ENCODE peak calls at places on chromosomes 3 and 15, in ten cellular contexts. Y is esophagus squamous epithelium; M is CD4-positive, CD25-positive, alpha-beta regulatory T cell; G is fibroblast of pulmonary artery; K is dorsolateral prefrontal cortex; Z is fibroblast of mammary gland; X is kidney; E is small intestine; U is breast epithelium; J is cardiac fibroblast. O is an unnamed sample.

GRCh38 chr3:189652042-189652441 is 20.9 kb downstream of the TP63 start:
- DNase-seq in Y (no peak), M (no peak), G (peak; percentile 45), K (no peak), Z (peak; percentile 35), X (no peak), E (no peak), U (no peak), J (peak; percentile 51), O (peak; percentile 14)

GRCh38 chr3:196339493-196340254 is 1.5 kb upstream of the TM4SF19 start:
- DNase-seq in Y (no peak), M (no peak), G (peak; percentile 62), K (no peak), Z (peak; percentile 90), X (no peak), E (no peak), U (no peak), J (peak; percentile 75), O (peak; percentile 53)

GRCh38 chr15:79130535-79131130 is 40.1 kb upstream of the RASGRF1 start:
- DNase-seq in Y (no peak), M (no peak), G (no peak), K (no peak), Z (no peak), X (no peak), E (no peak), U (no peak), J (no peak), O (no peak)

GRCh38 chr3:157103280-157103679 is 56.7 kb downstream of the CCNL1 start:
- DNase-seq in Y (no peak), M (peak; percentile 14), G (no peak), K (no peak), Z (no peak), X (no peak), E (no peak), U (no peak), J (no peak), O (no peak)

GRCh38 chr15:90062729-90063684 is 39.3 kb downstream of the IDH2 start:
- DNase-seq in Y (no peak), M (no peak), G (no peak), K (no peak), Z (no peak), X (peak; percentile 77), E (no peak), U (peak; percentile 39), J (no peak), O (no peak)

GRCh38 chr3:15936347-15936746 is 138.6 kb upstream of the ANKRD28 start:
- DNase-seq in Y (no peak), M (no peak), G (no peak), K (no peak), Z (peak; percentile 80), X (no peak), E (no peak), U (no peak), J (no peak), O (peak; percentile 68)

GRCh38 chr15:55277116-55277564 is 12.5 kb downstream of the RAB27A start:
- DNase-seq in Y (no peak), M (peak; percentile 59), G (peak; percentile 33), K (no peak), Z (peak; percentile 41), X (no peak), E (no peak), U (no peak), J (no peak), O (no peak)

GRCh38 chr15:68930268-68931022 is at the start of gene SPESP1:
- DNase-seq in Y (no peak), M (peak; percentile 6), G (peak; percentile 62), K (no peak), Z (peak; percentile 56), X (peak; percentile 90), E (peak; percentile 11), U (peak; percentile 44), J (peak; percentile 49), O (peak; percentile 72)

GRCh38 chr15:74129411-74130088 is 836 bp upstream of the ISLR2 start:
- DNase-seq in Y (no peak), M (no peak), G (no peak), K (no peak), Z (no peak), X (no peak), E (no peak), U (no peak), J (no peak), O (no peak)

GRCh38 chr15:74131618-74132191 is 1.3 kb downstream of the ISLR2 start:
- DNase-seq in Y (no peak), M (no peak), G (no peak), K (no peak), Z (no peak), X (no peak), E (no peak), U (no peak), J (no peak), O (no peak)

GRCh38 chr15:74132681-74133070 is 2.3 kb downstream of the ISLR2 start:
- DNase-seq in Y (no peak), M (no peak), G (no peak), K (no peak), Z (no peak), X (no peak), E (no peak), U (no peak), J (peak; percentile 36), O (peak; percentile 52)

GRCh38 chr15:74130089-74130848 is at the start of gene ISLR2:
- DNase-seq in Y (no peak), M (no peak), G (no peak), K (no peak), Z (no peak), X (no peak), E (no peak), U (no peak), J (no peak), O (peak; percentile 14)

DNA sequence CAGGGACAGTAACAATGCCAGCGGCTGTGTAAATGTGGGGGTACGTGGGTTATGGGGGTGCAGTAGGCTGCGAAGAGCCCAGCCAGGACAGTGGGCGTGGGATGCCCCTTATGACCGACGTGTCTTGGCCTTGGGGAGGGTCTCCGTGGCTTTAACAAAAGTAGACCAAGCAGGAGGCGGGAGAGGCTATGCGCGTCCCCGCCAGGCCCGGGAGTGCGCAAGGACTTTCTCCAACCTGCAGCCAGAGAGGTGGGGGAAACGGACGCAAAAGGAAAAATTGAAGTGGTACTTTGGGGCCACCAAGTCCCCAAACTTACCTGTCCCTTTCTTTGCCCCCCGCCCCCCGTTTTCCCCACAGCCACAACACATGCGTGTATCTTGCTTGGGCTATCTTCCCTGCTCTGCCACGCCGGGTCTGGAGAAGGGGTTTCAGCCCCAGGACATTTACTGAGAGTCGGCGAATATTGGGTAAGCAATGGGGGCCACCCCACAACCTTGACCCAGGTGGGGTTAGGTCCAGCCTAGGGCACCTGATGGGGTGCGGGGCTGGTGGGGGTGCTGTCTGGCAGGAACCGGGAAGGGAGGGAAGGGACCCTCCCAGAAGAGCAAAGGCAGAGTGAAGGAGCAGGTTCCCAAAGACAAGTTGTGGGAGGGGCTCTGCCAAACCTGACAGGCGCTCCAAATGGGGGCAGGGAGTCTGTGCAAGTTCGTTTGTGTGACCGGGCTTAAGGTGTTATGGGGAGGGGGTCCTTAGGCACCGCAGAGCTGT is 647 bp downstream of the ISLR2 start:
- DNase-seq in Y (no peak), M (no peak), G (no peak), K (no peak), Z (no peak), X (no peak), E (no peak), U (no peak), J (no peak), O (no peak)
- H3K4me3 ChIP-seq in Y (no peak overlapping the region), M (no peak overlapping the region), G (no peak overlapping the region), K (peak overlapping the region; percentile 35), Z (no peak overlapping the region), X (no peak overlapping the region), E (no peak overlapping the region), U (peak overlapping the region; percentile 45), J (no peak overlapping the region), O (no peak overlapping the region)

GRCh38 chr3:161413127-161413854 is 42.0 kb upstream of the SPTSSB start:
- DNase-seq in Y (no peak), M (no peak), G (peak; percentile 69), K (peak; percentile 57), Z (peak; percentile 57), X (no peak), E (no peak), U (peak; percentile 76), J (peak; percentile 62), O (peak; percentile 15)

GRCh38 chr3:161409069-161409468 is 37.8 kb upstream of the SPTSSB start:
- DNase-seq in Y (no peak), M (peak; percentile 41), G (peak; percentile 63), K (no peak), Z (peak; percentile 65), X (no peak), E (peak; percentile 10), U (no peak), J (peak; percentile 72), O (peak; percentile 40)

GRCh38 chr3:161412117-161412516 is 40.8 kb upstream of the SPTSSB start:
- DNase-seq in Y (no peak), M (no peak), G (no peak), K (no peak), Z (no peak), X (no peak), E (peak; percentile 2), U (no peak), J (no peak), O (no peak)

GRCh38 chr3:161406594-161407555 is 35.6 kb upstream of the SPTSSB start:
- DNase-seq in Y (no peak), M (no peak), G (no peak), K (no peak), Z (no peak), X (no peak), E (no peak), U (no peak), J (no peak), O (no peak)

DNA sequence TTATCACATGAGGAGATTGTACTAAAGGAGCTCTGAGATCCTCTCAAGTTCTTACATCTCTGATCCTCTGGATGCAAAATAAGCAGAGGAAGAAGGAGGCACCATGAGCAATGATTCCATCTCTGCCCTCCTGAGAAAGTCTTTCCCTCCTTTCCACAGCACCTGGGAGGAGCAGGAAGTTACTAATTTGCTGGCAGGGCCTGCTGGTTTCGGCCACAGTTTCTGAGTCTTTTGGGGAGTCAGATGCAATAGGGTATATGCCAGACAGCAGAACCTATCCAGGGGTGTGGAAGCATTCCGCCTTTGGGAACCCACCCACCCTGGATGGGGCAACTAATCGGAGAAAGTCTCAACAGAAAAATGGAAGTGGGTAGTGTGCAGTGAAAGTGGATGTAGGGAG is 38.5 kb upstream of the SPTSSB start:
- DNase-seq in Y (no peak), M (no peak), G (no peak), K (no peak), Z (no peak), X (no peak), E (no peak), U (no peak), J (no peak), O (no peak)
- H3K4me3 ChIP-seq in Y (no peak overlapping the region), M (no peak overlapping the region), G (no peak overlapping the region), K (no peak overlapping the region), Z (no peak overlapping the region), X (no peak overlapping the region), E (no peak overlapping the region), U (no peak overlapping the region), J (no peak overlapping the region), O (no peak overlapping the region)

GRCh38 chr3:118792191-118792590 is 242.5 kb downstream of the IGSF11 start:
- DNase-seq in Y (no peak), M (no peak), G (no peak), K (no peak), Z (no peak), X (no peak), E (no peak), U (no peak), J (no peak), O (no peak)
- H3K4me3 ChIP-seq in Y (no peak overlapping the region), M (no peak overlapping the region), G (no peak overlapping the region), K (no peak overlapping the region), Z (no peak overlapping the region), X (no peak overlapping the region), E (no peak overlapping the region), U (no peak overlapping the region), J (no peak overlapping the region), O (no peak overlapping the region)

GRCh38 chr3:142215111-142215510 is 10.3 kb downstream of the GK5 start:
- DNase-seq in Y (no peak), M (no peak), G (peak; percentile 48), K (no peak), Z (no peak), X (no peak), E (peak; percentile 71), U (no peak), J (peak; percentile 58), O (peak; percentile 6)
- H3K4me3 ChIP-seq in Y (no peak overlapping the region), M (no peak overlapping the region), G (no peak overlapping the region), K (no peak overlapping the region), Z (no peak overlapping the region), X (no peak overlapping the region), E (no peak overlapping the region), U (no peak overlapping the region), J (no peak overlapping the region), O (no peak overlapping the region)

O was measured in AG10803.